ENCODE peak calls at places on chromosomes 2 and 18, in four cellular contexts. Z is HepG2, O is GM12878, M is H1. P is an unnamed sample.

GRCh38 chr2:38875227-38875575 is 533 bp downstream of the DHX57 start:
- DNase-seq in Z (peak; percentile 3), O (no peak), M (no peak), P (no peak)

GRCh38 chr2:168494190-168494711 is 38.2 kb downstream of the CERS6 start:
- DNase-seq in Z (peak; percentile 81), O (no peak), M (no peak), P (peak; percentile 46)

GRCh38 chr2:241673797-241674725 is 12.6 kb downstream of the DTYMK start:
- DNase-seq in Z (peak; percentile 28), O (no peak), M (peak; percentile 63), P (peak; percentile 29)

GRCh38 chr2:230878599-230878965 is 13.8 kb downstream of the ITM2C start:
- DNase-seq in Z (no peak), O (no peak), M (no peak), P (no peak)

GRCh38 chr2:18980104-18980777 is 378.2 kb downstream of the OSR1 start:
- DNase-seq in Z (no peak), O (no peak), M (no peak), P (no peak)

GRCh38 chr2:29509397-29509796 is 394.2 kb downstream of the CLIP4 start:
- DNase-seq in Z (no peak), O (no peak), M (no peak), P (no peak)

GRCh38 chr18:7684966-7685365 is 117.8 kb downstream of the PTPRM start:
- DNase-seq in Z (no peak), O (no peak), M (no peak), P (no peak)

GRCh38 chr2:195520671-195521155 is 136.3 kb upstream of the SLC39A10 start:
- DNase-seq in Z (no peak), O (no peak), M (no peak), P (no peak)

GRCh38 chr18:38576349-38576748 is 1010.8 kb upstream of the CELF4 start:
- DNase-seq in Z (no peak), O (no peak), M (no peak), P (no peak)

GRCh38 chr2:224072541-224073188 is 33.6 kb upstream of the SERPINE2 start:
- DNase-seq in Z (no peak), O (no peak), M (no peak), P (no peak)

GRCh38 chr2:76867854-76868253 is 654.3 kb downstream of the LRRTM4 start:
- DNase-seq in Z (no peak), O (no peak), M (no peak), P (no peak)

GRCh38 chr2:20050104-20050711 is 1.2 kb downstream of the LAPTM4A start:
- DNase-seq in Z (peak; percentile 18), O (peak; percentile 49), M (no peak), P (no peak)

GRCh38 chr2:30566675-30567074 is 119.6 kb downstream of the LCLAT1 start:
- DNase-seq in Z (no peak), O (no peak), M (no peak), P (no peak)

GRCh38 chr2:230877737-230878598 is 13.2 kb downstream of the ITM2C start:
- DNase-seq in Z (no peak), O (no peak), M (no peak), P (no peak)

GRCh38 chr2:166651080-166651675 is 157.1 kb upstream of the SCN7A start:
- DNase-seq in Z (no peak), O (no peak), M (no peak), P (no peak)

GRCh38 chr18:47595816-47596501 is 334.5 kb downstream of the SMAD2 start:
- DNase-seq in Z (peak; percentile 20), O (peak; percentile 8), M (peak; percentile 86), P (peak; percentile 10)

DNA sequence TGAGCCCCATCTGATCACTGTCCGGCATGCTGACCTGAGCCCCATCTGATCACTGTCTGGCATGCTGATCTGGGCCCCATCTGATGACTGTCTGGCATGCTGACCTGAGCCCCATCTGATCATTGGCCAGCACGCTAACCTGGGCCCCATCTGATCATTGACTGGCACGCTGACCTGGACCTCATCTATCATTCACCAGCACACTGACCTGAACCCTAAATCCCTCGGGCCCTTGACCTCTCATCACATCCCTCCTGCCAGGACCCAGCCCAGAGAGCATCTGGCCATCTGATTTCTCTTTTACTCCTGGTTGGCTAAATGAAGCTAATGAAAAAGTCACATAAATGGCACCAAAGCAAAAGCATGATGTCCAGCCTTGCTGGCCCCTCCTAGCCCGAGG is 207.1 kb downstream of the NDUFA10 start:
- DNase-seq in Z (no peak), O (no peak), M (no peak), P (no peak)
- TF ChIP-seq SP1 in Z (no peak), O (no peak), M (no peak), P (no peak)

DNA sequence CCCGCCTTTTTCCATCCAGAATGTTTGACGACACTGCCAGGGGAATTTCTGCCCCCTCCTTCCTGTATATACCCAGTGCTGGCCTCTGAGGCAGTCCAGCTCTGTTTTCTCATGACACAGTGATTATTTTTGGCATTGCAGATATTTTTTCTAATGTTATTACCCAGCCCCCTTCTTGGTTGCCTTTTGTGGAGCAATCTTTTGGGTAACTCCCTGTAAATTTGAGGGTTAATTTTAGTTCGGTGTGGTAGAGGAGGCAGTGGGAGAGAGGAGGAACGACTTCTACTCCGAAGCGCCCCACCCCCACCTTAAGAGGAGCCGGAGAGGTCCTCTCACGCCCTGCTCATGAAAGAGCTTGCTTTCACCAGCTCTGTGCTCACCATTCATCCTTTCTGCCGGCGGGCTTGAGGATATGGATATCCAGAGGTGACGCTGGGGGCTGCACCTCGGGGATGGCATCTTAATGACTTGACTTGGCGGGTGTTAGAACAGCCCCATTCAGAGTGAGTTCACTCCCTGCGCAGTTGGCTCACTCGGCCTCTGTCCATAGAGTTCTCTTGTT is 38.3 kb downstream of the EPAS1 start:
- DNase-seq in Z (no peak), O (no peak), M (peak; percentile 56), P (no peak)
- TF ChIP-seq SUZ12 in Z (no peak), O (no peak), M (no peak), P (no peak)

GRCh38 chr18:29979884-29980283 is 1062.7 kb downstream of the DSC3 start:
- DNase-seq in Z (no peak), O (no peak), M (no peak), P (no peak)
- TF ChIP-seq SP1 in Z (no peak), O (no peak), M (no peak), P (no peak)

GRCh38 chr2:61536723-61537581 is 1.2 kb downstream of the XPO1 start:
- DNase-seq in Z (peak; percentile 91), O (peak; percentile 72), M (peak; percentile 75), P (peak; percentile 33)

GRCh38 chr2:61536086-61536722 is 2.0 kb downstream of the XPO1 start:
- DNase-seq in Z (peak; percentile 20), O (no peak), M (no peak), P (peak; percentile 66)

GRCh38 chr2:61538179-61538919 is at the start of gene XPO1:
- DNase-seq in Z (peak; percentile 99), O (peak; percentile 95), M (peak; percentile 99), P (peak; percentile 95)

GRCh38 chr2:61537590-61538178 is 472 bp downstream of the XPO1 start:
- DNase-seq in Z (no peak), O (no peak), M (no peak), P (no peak)

GRCh38 chr2:61538920-61539559 is 884 bp upstream of the XPO1 start:
- DNase-seq in Z (peak; percentile 54), O (peak; percentile 23), M (no peak), P (peak; percentile 10)
- TF ChIP-seq SUZ12 in Z (no peak), O (no peak), M (no peak), P (no peak)

GRCh38 chr2:236873666-236874065 is 212.0 kb upstream of the COPS8 start:
- DNase-seq in Z (no peak), O (no peak), M (no peak), P (no peak)
- TF ChIP-seq SP1 in Z (no peak), O (no peak), M (no peak), P (no peak)

GRCh38 chr2:234699456-234699855 is 202.6 kb upstream of the ARL4C start:
- DNase-seq in Z (no peak), O (no peak), M (no peak), P (no peak)
- TF ChIP-seq SUZ12 in Z (no peak), O (no peak), M (no peak), P (no peak)

GRCh38 chr2:172783091-172783898 is 47.6 kb downstream of the RAPGEF4 start:
- DNase-seq in Z (peak; percentile 45), O (no peak), M (no peak), P (no peak)
- TF ChIP-seq SP1 in Z (no peak), O (no peak), M (no peak), P (no peak)

GRCh38 chr2:72007402-72007801 is 140.3 kb downstream of the CYP26B1 start:
- DNase-seq in Z (no peak), O (no peak), M (peak; percentile 33), P (no peak)

GRCh38 chr2:72004976-72005375 is 142.7 kb downstream of the CYP26B1 start:
- DNase-seq in Z (no peak), O (no peak), M (no peak), P (peak; percentile 1)

GRCh38 chr2:72008608-72009007 is 139.1 kb downstream of the CYP26B1 start:
- DNase-seq in Z (no peak), O (no peak), M (peak; percentile 26), P (no peak)

GRCh38 chr2:72004201-72004915 is 143.3 kb downstream of the CYP26B1 start:
- DNase-seq in Z (no peak), O (no peak), M (no peak), P (peak; percentile 2)

GRCh38 chr2:72006188-72006736 is 141.4 kb downstream of the CYP26B1 start:
- DNase-seq in Z (no peak), O (no peak), M (no peak), P (no peak)
- TF ChIP-seq SUZ12 in Z (no peak), O (no peak), M (no peak), P (no peak)

DNA sequence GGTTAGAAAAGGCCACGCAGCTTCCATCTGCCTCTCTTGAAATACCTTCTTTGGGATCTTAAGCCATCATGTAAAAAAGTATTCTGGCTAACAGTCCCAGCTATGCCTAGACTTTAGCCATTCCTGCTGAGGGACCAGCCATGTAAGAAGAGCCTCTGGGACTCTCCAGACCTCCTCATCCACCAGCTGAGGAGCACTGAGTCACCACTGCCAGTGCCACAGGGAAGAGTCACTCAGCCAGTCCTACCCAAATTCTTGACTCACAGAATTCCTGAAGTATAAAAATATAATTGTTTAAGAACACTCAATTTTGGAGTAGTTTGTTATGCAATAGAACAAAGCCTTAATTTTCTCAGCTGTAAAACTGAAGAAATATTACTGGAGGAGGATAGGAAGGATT is 436.7 kb downstream of the ZEB2 start:
- DNase-seq in Z (no peak), O (no peak), M (no peak), P (no peak)
- TF ChIP-seq SP1 in Z (no peak), O (no peak), M (no peak), P (no peak)

DNA sequence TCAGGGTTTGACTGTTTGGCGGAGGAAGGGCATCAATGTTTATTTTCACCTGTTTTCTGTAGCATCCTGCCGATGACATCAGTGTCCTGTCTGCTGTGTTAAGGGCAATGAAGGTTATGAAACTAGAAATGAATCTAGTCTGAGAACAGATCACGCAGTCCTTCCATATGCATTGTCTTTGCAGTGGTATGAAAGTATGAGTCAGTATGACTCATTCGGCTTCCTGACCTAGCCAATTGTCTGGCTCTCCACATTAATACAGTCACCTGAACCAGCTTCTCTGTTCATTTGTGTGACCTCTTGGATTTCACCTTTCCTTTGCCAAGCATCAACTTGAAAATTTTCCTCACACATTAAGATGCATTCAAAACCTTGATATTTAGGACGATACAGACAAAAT is 353.8 kb downstream of the RND3 start:
- DNase-seq in Z (peak; percentile 56), O (peak; percentile 62), M (no peak), P (peak; percentile 8)
- TF ChIP-seq SUZ12 in Z (no peak), O (no peak), M (no peak), P (no peak)